ENCODE peak calls at places on chromosomes 16 and 17, in eight cellular contexts. U, K, M, J, T, W, S and Y are unnamed samples.

GRCh38 chr17:10210151-10210574 is 11.8 kb upstream of the GAS7 start:
- DNase-seq in J (no peak), T (no peak), K (no peak), M (no peak), S (peak; percentile 78), W (no peak), U (peak; percentile 58), Y (no peak)

GRCh38 chr17:82627827-82628226 is 20.4 kb downstream of the WDR45B start:
- DNase-seq in K (no peak), T (no peak), S (no peak), W (no peak), J (no peak), U (no peak), M (no peak), Y (no peak)

GRCh38 chr16:68596266-68596665 is 48.8 kb upstream of the CDH3 start:
- DNase-seq in T (no peak), J (no peak), U (no peak), K (no peak), W (no peak), M (no peak), S (no peak), Y (no peak)

GRCh38 chr16:86680661-86681439 is 102.5 kb downstream of the FOXL1 start:
- DNase-seq in W (no peak), T (no peak), S (no peak), K (no peak), U (no peak), J (no peak), M (no peak), Y (no peak)

GRCh38 chr17:80526116-80526910 is 18.3 kb upstream of the RPTOR start:
- DNase-seq in K (no peak), T (no peak), J (no peak), U (no peak), M (no peak), S (no peak), W (no peak), Y (no peak)

GRCh38 chr17:14552311-14552710 is 251.4 kb downstream of the HS3ST3B1 start:
- DNase-seq in M (no peak), U (no peak), J (no peak), W (no peak), K (no peak), S (no peak), T (no peak), Y (no peak)

GRCh38 chr17:67730706-67731105 is 13.0 kb downstream of the NOL11 start:
- DNase-seq in T (no peak), W (no peak), M (no peak), K (no peak), J (no peak), S (no peak), U (no peak), Y (no peak)

GRCh38 chr17:76265624-76266243 is 586 bp downstream of the UBALD2 start:
- DNase-seq in K (peak; percentile 40), W (peak; percentile 76), T (no peak), J (peak; percentile 77), U (peak; percentile 30), S (no peak), M (no peak), Y (peak; percentile 64)

GRCh38 chr16:12002447-12003006 is 26.0 kb downstream of the SNX29 start:
- DNase-seq in U (peak; percentile 75), W (no peak), S (no peak), T (no peak), J (no peak), K (no peak), M (no peak), Y (no peak)

GRCh38 chr16:87210949-87211348 is 106.2 kb downstream of the C16orf95 start:
- DNase-seq in W (no peak), U (peak; percentile 45), T (no peak), K (no peak), M (no peak), J (no peak), S (no peak), Y (no peak)

GRCh38 chr17:47733414-47734288 is 615 bp downstream of the TBX21 start:
- DNase-seq in J (no peak), S (peak; percentile 51), T (no peak), W (no peak), U (no peak), K (no peak), M (peak; percentile 51), Y (no peak)

GRCh38 chr17:47941998-47942490 is 673 bp downstream of the PNPO start:
- DNase-seq in K (no peak), J (no peak), U (no peak), W (no peak), T (no peak), M (no peak), S (peak; percentile 56), Y (no peak)

GRCh38 chr16:85363881-85364280 is 249.2 kb upstream of the GSE1 start:
- DNase-seq in M (no peak), J (no peak), W (no peak), U (no peak), K (no peak), T (no peak), S (no peak), Y (no peak)

GRCh38 chr17:41457656-41458055 is 9.5 kb downstream of the KRT32 start:
- DNase-seq in M (no peak), W (no peak), S (no peak), T (no peak), J (no peak), K (no peak), U (no peak), Y (no peak)

GRCh38 chr17:17836818-17837379 is at the start of gene SREBF1:
- DNase-seq in M (peak; percentile 88), J (peak; percentile 70), W (peak; percentile 61), S (peak; percentile 62), T (peak; percentile 60), K (no peak), U (peak; percentile 37), Y (peak; percentile 57)

GRCh38 chr17:50559674-50560184 is 786 bp upstream of the CACNA1G start:
- DNase-seq in K (no peak), S (peak; percentile 97), W (peak; percentile 53), U (peak; percentile 5), J (peak; percentile 53), T (peak; percentile 53), M (peak; percentile 62), Y (peak; percentile 41)

GRCh38 chr16:77041468-77041867 is 149.5 kb upstream of the MON1B start:
- DNase-seq in S (no peak), U (no peak), T (no peak), M (no peak), K (no peak), J (no peak), W (no peak), Y (no peak)

GRCh38 chr16:77037696-77038347 is 153.2 kb upstream of the MON1B start:
- DNase-seq in W (no peak), S (no peak), M (no peak), T (no peak), U (no peak), J (no peak), K (no peak), Y (no peak)

GRCh38 chr16:77043076-77043475 is 147.9 kb upstream of the MON1B start:
- DNase-seq in K (no peak), U (no peak), W (no peak), S (no peak), J (no peak), T (no peak), M (no peak), Y (peak; percentile 30)
- TF ChIP-seq CTCF in K (no peak), U (no peak), W (no peak), S (peak; percentile 33), J (no peak), T (no peak), M (no peak), Y (peak; percentile 12)

DNA sequence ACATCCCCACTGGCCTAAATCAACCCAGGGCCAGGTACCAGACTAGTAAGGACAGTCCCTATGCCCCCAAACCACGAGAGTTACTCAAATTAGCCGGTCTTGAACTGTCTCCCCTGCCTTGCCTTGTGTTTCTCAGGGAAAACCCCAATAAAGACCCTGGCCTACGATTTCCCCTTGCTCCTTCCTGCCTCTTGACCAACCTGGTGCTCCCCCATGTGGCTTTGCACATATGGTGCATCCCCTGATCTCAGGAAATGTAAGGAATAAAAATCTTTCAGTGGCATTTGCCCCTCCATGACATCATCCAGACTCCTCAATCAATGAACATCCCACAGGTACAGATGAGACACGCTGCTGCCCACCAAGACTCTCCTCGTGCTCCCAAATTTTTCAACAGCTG is 87.9 kb downstream of the ZNF18 start:
- DNase-seq in M (no peak), K (no peak), T (no peak), W (no peak), J (no peak), S (no peak), U (no peak), Y (no peak)
- TF ChIP-seq CTCF in M (no peak), K (no peak), T (no peak), W (no peak), J (no peak), S (no peak), U (no peak), Y (no peak)

GRCh38 chr16:66751992-66752322 is 548 bp upstream of the DYNC1LI2 start:
- DNase-seq in M (no peak), K (no peak), T (no peak), S (no peak), J (no peak), W (no peak), U (no peak), Y (no peak)
- TF ChIP-seq CTCF in M (no peak), K (no peak), T (no peak), S (no peak), J (no peak), W (no peak), U (no peak), Y (no peak)

GRCh38 chr16:76669288-76669687 is 392.1 kb downstream of the CNTNAP4 start:
- DNase-seq in T (no peak), J (no peak), K (no peak), M (no peak), S (no peak), W (no peak), U (no peak), Y (no peak)

GRCh38 chr16:76670125-76670857 is 393.1 kb downstream of the CNTNAP4 start:
- DNase-seq in K (no peak), T (no peak), U (no peak), S (no peak), J (no peak), M (no peak), W (no peak), Y (peak; percentile 10)

GRCh38 chr16:76668207-76668725 is 391.1 kb downstream of the CNTNAP4 start:
- DNase-seq in K (no peak), T (no peak), U (no peak), J (no peak), S (peak; percentile 67), M (peak; percentile 2), W (no peak), Y (peak; percentile 53)

GRCh38 chr16:76661691-76662090 is 384.5 kb downstream of the CNTNAP4 start:
- DNase-seq in T (no peak), J (no peak), K (no peak), S (no peak), U (no peak), M (no peak), W (no peak), Y (no peak)

GRCh38 chr16:76665571-76666275 is 388.5 kb downstream of the CNTNAP4 start:
- DNase-seq in U (no peak), K (no peak), M (no peak), W (no peak), J (no peak), S (no peak), T (no peak), Y (no peak)
- TF ChIP-seq CTCF in U (no peak), K (no peak), M (no peak), W (no peak), J (no peak), S (no peak), T (peak; percentile 33), Y (peak; percentile 26)